ENCODE peak calls at places on chromosomes 13 and 19, in nine cellular contexts. Z is A549; O is Peyer's patch; K is pancreas; N is heart left ventricle; T is stomach; I is uterus; S is ascending aorta; V is CD8-positive, alpha-beta T cell. E is an unnamed sample.

GRCh38 chr13:20495087-20496023 is 30.3 kb downstream of the CRYL1 start:
- DNase-seq in O (no peak), S (no peak), N (no peak), T (peak), Z (peak), K (peak), I (peak), V (peak), E (no peak)

GRCh38 chr19:54707932-54708331 is 16.3 kb upstream of the KIR3DL3 start:
- DNase-seq in O (no peak), T (no peak), K (no peak), S (no peak), Z (no peak), N (no peak), V (no peak), I (no peak), E (no peak)

GRCh38 chr19:10952809-10953208 is 8.0 kb upstream of the SMARCA4 start:
- DNase-seq in O (peak), N (no peak), V (no peak), S (no peak), T (peak), I (no peak), Z (no peak), K (no peak), E (no peak)

GRCh38 chr19:48963371-48964204 is 1.5 kb upstream of the FTL start:
- DNase-seq in K (peak), S (no peak), T (peak), N (peak), I (peak), O (peak), V (peak), Z (peak), E (peak)

GRCh38 chr13:67224148-67224846 is 5.8 kb downstream of the PCDH9 start:
- DNase-seq in O (peak), Z (peak), V (peak), K (peak), S (no peak), N (peak), I (peak), T (peak), E (peak)

GRCh38 chr19:38952395-38953165 is 21.8 kb downstream of the MRPS12 start:
- DNase-seq in Z (peak), S (no peak), I (no peak), N (no peak), K (no peak), V (peak), T (peak), O (no peak), E (no peak)

GRCh38 chr13:100506600-100507422 is 81.8 kb downstream of the GGACT start:
- DNase-seq in I (no peak), S (no peak), V (no peak), K (no peak), T (no peak), Z (no peak), O (no peak), N (no peak), E (no peak)

GRCh38 chr19:30743702-30744101 is 371.5 kb downstream of the ZNF536 start:
- DNase-seq in V (no peak), S (no peak), I (no peak), O (no peak), K (no peak), N (no peak), Z (no peak), T (no peak), E (no peak)

GRCh38 chr13:28376604-28377003 is 118.3 kb downstream of the FLT1 start:
- DNase-seq in K (no peak), S (no peak), O (no peak), N (no peak), Z (no peak), V (no peak), I (no peak), T (no peak), E (no peak)

GRCh38 chr19:10567696-10568443 is 909 bp downstream of the CDKN2D start:
- DNase-seq in O (no peak), N (no peak), T (no peak), Z (no peak), S (no peak), K (no peak), I (no peak), V (no peak), E (no peak)

GRCh38 chr13:51518847-51519246 is 65.4 kb upstream of the WDFY2 start:
- DNase-seq in Z (no peak), T (no peak), V (no peak), S (no peak), I (no peak), O (no peak), K (no peak), N (no peak), E (no peak)

GRCh38 chr13:25652764-25653163 is 281.0 kb downstream of the ATP8A2 start:
- DNase-seq in N (no peak), T (no peak), V (no peak), I (no peak), O (no peak), S (no peak), K (no peak), Z (no peak), E (no peak)

GRCh38 chr13:50236898-50237318 is 221.7 kb downstream of the KCNRG start:
- DNase-seq in V (peak), I (no peak), S (no peak), Z (no peak), N (no peak), O (no peak), K (no peak), T (no peak), E (no peak)

GRCh38 chr19:15551183-15552004 is 43.1 kb downstream of the CYP4F22 start:
- DNase-seq in I (peak), N (peak), Z (peak), T (peak), O (peak), S (no peak), V (peak), K (peak), E (peak)

GRCh38 chr13:104473936-104474335 is 1407.7 kb upstream of the SLC10A2 start:
- DNase-seq in I (no peak), O (no peak), N (no peak), T (no peak), Z (no peak), V (no peak), S (no peak), K (no peak), E (no peak)

GRCh38 chr13:73556902-73557301 is 498.1 kb downstream of the KLF5 start:
- DNase-seq in N (no peak), I (no peak), K (no peak), V (no peak), Z (no peak), S (no peak), O (no peak), T (no peak), E (no peak)

GRCh38 chr13:53105881-53106280 is 77.3 kb downstream of the OLFM4 start:
- DNase-seq in T (no peak), N (no peak), K (peak), V (no peak), S (no peak), I (no peak), O (no peak), Z (no peak), E (no peak)

GRCh38 chr13:68056816-68057710 is 826.9 kb upstream of the PCDH9 start:
- DNase-seq in O (no peak), N (no peak), S (no peak), T (no peak), K (peak), V (no peak), Z (peak), I (no peak), E (no peak)

GRCh38 chr19:3068071-3068470 is 5.8 kb upstream of the TLE5 start:
- DNase-seq in V (no peak), T (no peak), S (no peak), O (no peak), K (peak), Z (no peak), N (no peak), I (no peak), E (no peak)

GRCh38 chr13:84137292-84137691 is 255.0 kb upstream of the SLITRK1 start:
- DNase-seq in N (no peak), I (no peak), S (no peak), K (no peak), O (no peak), Z (no peak), T (no peak), V (peak), E (no peak)

GRCh38 chr19:33906578-33907335 is 110.1 kb downstream of the KCTD15 start:
- DNase-seq in S (no peak), O (no peak), Z (peak), I (no peak), N (peak), K (peak), T (no peak), V (no peak), E (peak)

GRCh38 chr13:95644611-95645052 is at the start of gene DZIP1:
- DNase-seq in K (peak), V (no peak), S (no peak), I (peak), O (peak), N (peak), T (peak), Z (peak), E (peak)

GRCh38 chr19:1882089-1882785 is 3.1 kb downstream of the ABHD17A start:
- DNase-seq in V (peak), O (no peak), S (no peak), T (no peak), N (no peak), I (no peak), K (no peak), Z (no peak), E (no peak)

GRCh38 chr19:48746738-48747575 is at the start of gene IZUMO1:
- DNase-seq in O (peak), V (peak), K (peak), T (peak), S (peak), Z (peak), I (peak), N (peak), E (peak)

GRCh38 chr13:31499274-31499673 is 240.1 kb upstream of the RXFP2 start:
- DNase-seq in T (no peak), V (no peak), I (no peak), N (no peak), Z (no peak), O (no peak), K (no peak), S (no peak), E (no peak)

GRCh38 chr13:73481877-73482445 is 423.2 kb downstream of the KLF5 start:
- DNase-seq in N (no peak), T (no peak), K (no peak), V (no peak), S (no peak), O (no peak), I (no peak), Z (no peak), E (no peak)

GRCh38 chr13:60591348-60591747 is 194.3 kb downstream of the TDRD3 start:
- DNase-seq in K (no peak), Z (no peak), I (no peak), V (no peak), N (no peak), S (no peak), T (no peak), O (no peak), E (no peak)

GRCh38 chr19:41930926-41931592 is 2.8 kb upstream of the ERFL start:
- DNase-seq in V (no peak), K (no peak), Z (no peak), O (no peak), S (no peak), I (no peak), N (no peak), T (no peak), E (no peak)

GRCh38 chr19:17136617-17137016 is 61.0 kb downstream of the MYO9B start:
- DNase-seq in V (no peak), S (no peak), I (no peak), N (no peak), O (no peak), K (no peak), T (no peak), Z (no peak), E (no peak)

GRCh38 chr19:17136026-17136425 is 60.4 kb downstream of the MYO9B start:
- DNase-seq in T (no peak), Z (no peak), N (no peak), K (no peak), I (no peak), O (no peak), S (no peak), V (no peak), E (no peak)

GRCh38 chr19:17138937-17139598 is 63.5 kb downstream of the MYO9B start:
- DNase-seq in K (peak), S (no peak), I (no peak), N (peak), T (peak), O (no peak), Z (no peak), V (no peak), E (peak)

DNA sequence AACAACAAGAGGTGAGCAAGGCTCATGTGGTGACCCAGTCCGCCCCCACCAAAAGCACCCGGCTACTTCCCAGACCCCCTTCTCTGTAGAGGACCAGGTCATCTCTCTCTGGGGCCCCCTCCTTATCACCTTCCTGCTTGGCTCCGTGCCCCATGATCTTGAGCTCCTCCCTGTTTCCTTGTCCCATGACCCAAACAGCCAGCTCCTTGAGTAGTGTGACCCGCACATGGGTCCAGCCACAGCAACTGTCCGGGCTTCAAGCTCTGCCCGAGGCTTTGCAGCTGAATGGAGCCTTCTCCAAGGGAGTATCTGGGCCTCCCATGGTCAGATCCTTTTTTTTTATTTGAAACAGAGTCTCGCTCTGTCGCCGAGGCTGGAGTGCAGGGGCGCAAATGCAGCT is 61.8 kb downstream of the MYO9B start:
- DNase-seq in N (peak), T (peak), I (no peak), V (no peak), S (no peak), K (no peak), O (no peak), Z (no peak), E (peak)
- H3K27ac ChIP-seq in N (peak), T (no peak), I (peak), V (no peak), S (peak), K (no peak), O (no peak), Z (peak), E (no peak)

DNA sequence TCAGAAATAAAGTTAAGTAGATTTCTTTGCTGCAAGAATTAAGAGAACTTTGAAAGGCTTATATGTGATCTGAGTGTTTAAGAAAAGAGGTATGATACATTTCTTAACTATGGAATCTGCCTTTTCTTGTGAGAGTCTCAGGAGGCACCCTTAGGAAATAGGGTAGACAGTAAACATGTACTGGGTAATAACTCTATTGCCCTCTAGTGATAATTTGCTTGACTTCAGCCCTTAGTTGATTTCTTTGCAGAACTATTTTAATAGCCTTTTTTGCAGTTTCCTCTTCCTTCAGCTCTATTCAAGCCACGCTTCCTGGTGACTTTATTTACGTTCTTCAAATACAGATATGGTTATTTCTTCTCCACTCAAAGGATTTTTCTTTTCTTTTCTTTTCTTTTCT is 37.0 kb upstream of the CCNA1 start:
- DNase-seq in Z (peak), O (no peak), T (no peak), N (no peak), I (no peak), K (no peak), S (no peak), V (no peak), E (no peak)
- TF ChIP-seq CTCF in Z (peak), O (no peak), T (no peak), N (peak), I (peak), K (peak), S (peak), V (no peak), E (peak)

DNA sequence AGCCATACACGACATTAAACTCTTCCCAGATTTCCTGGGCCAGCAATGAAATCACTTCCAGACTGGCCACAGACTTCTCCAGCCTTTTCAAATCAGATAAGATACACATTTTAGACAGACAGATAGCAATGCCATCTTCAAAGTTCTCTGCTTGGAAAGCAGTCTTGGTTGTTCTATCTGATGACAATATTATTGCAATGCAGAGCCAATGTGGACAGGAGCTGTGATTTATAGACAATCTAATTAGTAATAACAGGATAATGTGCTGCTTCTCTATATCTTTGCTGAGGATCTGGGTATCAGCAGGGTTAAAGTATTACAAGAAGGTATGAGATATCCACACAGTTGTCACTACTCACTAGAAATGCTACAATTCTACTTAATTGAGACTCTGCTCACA is 69.1 kb downstream of the COL4A1 start:
- DNase-seq in N (no peak), T (no peak), S (no peak), O (no peak), Z (no peak), I (no peak), K (no peak), V (no peak), E (no peak)
- H3K27ac ChIP-seq in N (peak), T (peak), S (peak), O (peak), Z (no peak), I (peak), K (no peak), V (no peak), E (peak)

GRCh38 chr13:33487575-33488243 is 202.2 kb upstream of the STARD13 start:
- DNase-seq in O (no peak), S (no peak), N (no peak), Z (peak), K (no peak), V (no peak), T (no peak), I (no peak), E (no peak)
- TF ChIP-seq CTCF in O (no peak), S (peak), N (peak), Z (no peak), K (no peak), V (no peak), T (no peak), I (peak), E (peak)